ENCODE peak calls at places on chromosomes 5 and 9, in five cellular contexts. D is HCT116, U is colonic mucosa, Y is IMR-90, O is K562. Q is an unnamed sample.

GRCh38 chr5:173557123-173557903 is 59.1 kb downstream of the BOD1 start:
- DNase-seq in D (no peak), U (no peak), Y (peak; percentile 12), O (no peak), Q (no peak)

GRCh38 chr9:21576331-21577189 is 94.4 kb upstream of the IFNE start:
- DNase-seq in D (peak; percentile 93), U (no peak), Y (peak; percentile 87), O (no peak), Q (no peak)

GRCh38 chr9:92807757-92808725 is 43.4 kb upstream of the BICD2 start:
- DNase-seq in D (no peak), U (no peak), Y (no peak), O (no peak), Q (peak; percentile 51)

GRCh38 chr9:21251162-21251561 is 11.4 kb upstream of the IFNA14 start:
- DNase-seq in D (no peak), U (no peak), Y (no peak), O (no peak), Q (no peak)

GRCh38 chr5:543755-544674 is 19.8 kb upstream of the SLC9A3 start:
- DNase-seq in D (no peak), U (peak; percentile 77), Y (no peak), O (no peak), Q (no peak)

GRCh38 chr5:176775409-176775808 is 35.0 kb upstream of the UNC5A start:
- DNase-seq in D (no peak), U (no peak), Y (no peak), O (no peak), Q (peak; percentile 8)

GRCh38 chr5:175825906-175826305 is 45.5 kb upstream of the CPLX2 start:
- DNase-seq in D (no peak), U (no peak), Y (no peak), O (no peak), Q (no peak)

GRCh38 chr5:67591491-67591890 is 394.9 kb upstream of the CD180 start:
- DNase-seq in D (no peak), U (no peak), Y (no peak), O (no peak), Q (no peak)

GRCh38 chr5:139443766-139444473 is 4.6 kb upstream of the DNAJC18 start:
- DNase-seq in D (no peak), U (no peak), Y (peak; percentile 80), O (no peak), Q (no peak)

GRCh38 chr5:172095368-172095960 is 89.0 kb upstream of the FBXW11 start:
- DNase-seq in D (no peak), U (no peak), Y (no peak), O (no peak), Q (peak; percentile 52)

GRCh38 chr5:74578356-74579044 is 62.0 kb downstream of the ENC1 start:
- DNase-seq in D (no peak), U (no peak), Y (no peak), O (no peak), Q (no peak)

GRCh38 chr5:31556461-31556860 is 24.4 kb downstream of the C5orf22 start:
- DNase-seq in D (no peak), U (no peak), Y (peak; percentile 75), O (no peak), Q (no peak)

GRCh38 chr9:6109986-6110385 is 94.6 kb upstream of the RANBP6 start:
- DNase-seq in D (no peak), U (no peak), Y (peak; percentile 18), O (no peak), Q (no peak)

GRCh38 chr5:127302509-127302908 is 11.9 kb downstream of the MEGF10 start:
- DNase-seq in D (no peak), U (no peak), Y (no peak), O (no peak), Q (no peak)

GRCh38 chr5:127298036-127298429 is 7.4 kb downstream of the MEGF10 start:
- DNase-seq in D (no peak), U (no peak), Y (no peak), O (no peak), Q (no peak)

GRCh38 chr5:127298623-127299022 is 8.0 kb downstream of the MEGF10 start:
- DNase-seq in D (no peak), U (no peak), Y (no peak), O (no peak), Q (no peak)

GRCh38 chr5:127297348-127298035 is 6.9 kb downstream of the MEGF10 start:
- DNase-seq in D (no peak), U (no peak), Y (no peak), O (no peak), Q (no peak)

DNA sequence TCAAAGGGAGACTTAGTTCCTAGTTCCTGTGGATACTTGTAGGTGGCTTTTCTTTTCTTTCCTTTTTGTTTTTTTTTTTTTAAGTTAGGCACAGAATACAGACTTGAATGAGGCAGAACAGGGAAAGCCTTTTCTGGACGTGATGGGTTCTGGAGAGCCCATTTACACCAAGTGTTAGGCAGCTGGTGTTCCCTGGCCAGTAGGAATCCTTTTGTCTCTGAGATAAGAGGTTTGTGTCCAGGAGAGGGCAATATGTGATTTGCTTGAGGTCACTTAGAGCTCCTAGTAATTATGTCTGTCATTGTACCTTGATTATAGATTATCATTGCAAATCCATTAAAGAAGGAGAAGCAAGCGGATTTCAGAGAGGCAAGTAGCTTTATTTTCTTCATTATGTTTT is 9.1 kb downstream of the MEGF10 start:
- DNase-seq in D (no peak), U (no peak), Y (no peak), O (no peak), Q (no peak)
- TF ChIP-seq CTCF in D (no peak), U (no peak), Y (no peak), O (no peak), Q (peak; percentile 41)

DNA sequence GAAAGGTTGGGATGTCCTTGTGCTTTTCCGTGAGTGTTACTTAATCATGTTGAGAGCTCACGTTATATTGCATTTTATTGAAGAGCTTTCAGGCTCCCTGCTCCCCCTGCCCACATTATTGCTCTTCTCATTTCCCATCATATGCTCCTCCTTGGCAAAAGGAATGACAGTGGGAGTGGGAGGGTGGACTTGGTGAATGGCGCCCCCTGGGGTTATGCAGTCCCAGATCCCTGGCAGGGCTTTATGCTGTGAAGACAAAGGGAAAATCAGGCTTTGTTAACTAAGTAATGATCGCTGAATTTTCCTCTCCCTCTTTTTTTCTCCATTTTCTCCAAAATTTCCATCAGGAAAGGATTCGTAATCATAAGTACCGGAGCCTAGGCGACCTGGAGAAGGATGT is 166.6 kb downstream of the SMARCA2 start:
- DNase-seq in D (peak; percentile 12), U (no peak), Y (peak; percentile 7), O (peak; percentile 18), Q (peak; percentile 75)
- H3K9ac ChIP-seq in D (no peak overlapping the region), U (no peak overlapping the region), Y (no peak overlapping the region), O (no peak overlapping the region), Q (peak overlapping the region; percentile 66)

GRCh38 chr9:38251036-38251335 is 141.5 kb upstream of the ALDH1B1 start:
- DNase-seq in D (no peak), U (no peak), Y (no peak), O (no peak), Q (no peak)
- TF ChIP-seq CTCF in D (no peak), U (no peak), Y (no peak), O (no peak), Q (no peak)

DNA sequence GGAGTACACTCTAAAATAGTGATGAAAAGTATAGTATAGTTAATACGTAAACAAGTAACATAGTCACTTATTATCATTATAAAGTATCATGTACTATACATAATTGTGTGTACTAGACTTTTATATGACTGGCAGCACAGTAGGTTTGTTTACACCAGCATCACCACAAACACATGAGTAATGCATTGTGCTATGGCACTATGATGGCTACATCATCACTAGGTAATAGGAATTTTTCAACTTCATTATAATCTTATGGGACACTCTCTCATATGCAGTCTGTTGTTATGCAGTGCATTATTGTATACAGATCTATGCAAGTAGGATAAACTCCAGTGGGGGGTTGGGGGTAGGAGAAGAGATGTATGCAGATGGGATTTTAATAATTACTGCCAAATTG is 52.7 kb upstream of the ELL2 start:
- DNase-seq in D (no peak), U (no peak), Y (no peak), O (no peak), Q (no peak)
- H3K9ac ChIP-seq in D (no peak overlapping the region), U (no peak overlapping the region), Y (no peak overlapping the region), O (no peak overlapping the region), Q (no peak overlapping the region)

GRCh38 chr9:116380496-116380995 is 227.0 kb downstream of the PAPPA start:
- DNase-seq in D (no peak), U (no peak), Y (no peak), O (no peak), Q (no peak)
- TF ChIP-seq CTCF in D (no peak), U (no peak), Y (no peak), O (no peak), Q (no peak)

Q was measured in H9.